ENCODE peak calls at places on chromosomes 13 and 19, in ten cellular contexts. F is endodermal cell; C is astrocyte; M is CD8-positive, alpha-beta T cell; O is stomach; D is Caco-2; U is pancreas; G is lung; E is heart right ventricle; L is IMR-90. Z is an unnamed sample.

GRCh38 chr13:48819889-48820288 is 155.8 kb upstream of the FNDC3A start:
- DNase-seq in L (no peak), G (no peak), D (no peak), F (no peak), M (no peak), C (no peak), U (no peak), O (no peak), E (no peak), Z (peak; percentile 66)

GRCh38 chr19:50349277-50350057 is 16.0 kb downstream of the NAPSA start:
- DNase-seq in D (no peak), L (no peak), F (no peak), U (no peak), C (no peak), M (no peak), O (no peak), E (no peak), G (no peak), Z (no peak)

GRCh38 chr19:48445256-48445605 is 552 bp upstream of the GRWD1 start:
- DNase-seq in U (no peak), G (no peak), L (peak; percentile 94), O (no peak), M (no peak), E (peak; percentile 47), D (peak; percentile 73), F (peak; percentile 80), C (peak; percentile 92), Z (peak; percentile 91)

GRCh38 chr13:84265365-84265764 is 383.1 kb upstream of the SLITRK1 start:
- DNase-seq in F (no peak), E (no peak), C (no peak), L (no peak), O (no peak), U (no peak), M (no peak), D (no peak), G (no peak), Z (no peak)

GRCh38 chr19:41226053-41226873 is 7.2 kb downstream of the AXL start:
- DNase-seq in E (peak; percentile 61), O (peak; percentile 62), U (peak; percentile 56), M (peak; percentile 13), L (peak; percentile 82), G (peak; percentile 51), F (peak; percentile 87), C (peak; percentile 75), D (peak; percentile 85), Z (peak; percentile 30)

GRCh38 chr13:107373551-107373950 is 805.6 kb upstream of the ARGLU1 start:
- DNase-seq in F (peak; percentile 63), G (no peak), L (peak; percentile 91), M (no peak), O (no peak), D (peak; percentile 11), E (no peak), U (no peak), C (peak; percentile 77), Z (peak; percentile 13)

GRCh38 chr13:59976856-59977255 is 186.9 kb downstream of the DIAPH3 start:
- DNase-seq in E (no peak), U (no peak), O (no peak), M (no peak), D (no peak), C (no peak), L (no peak), F (no peak), G (no peak), Z (no peak)

GRCh38 chr13:49310251-49310650 is 62.5 kb downstream of the CDADC1 start:
- DNase-seq in U (no peak), F (no peak), O (no peak), M (no peak), C (no peak), L (no peak), D (no peak), E (no peak), G (no peak), Z (no peak)

GRCh38 chr13:109151696-109152095 is 522.3 kb downstream of the MYO16 start:
- DNase-seq in M (no peak), L (no peak), U (no peak), F (peak; percentile 63), O (no peak), C (no peak), D (no peak), G (no peak), E (no peak), Z (peak; percentile 37)

GRCh38 chr13:61685683-61686013 is 270.0 kb upstream of the PCDH20 start:
- DNase-seq in D (peak; percentile 54), E (no peak), F (peak; percentile 81), M (no peak), L (no peak), U (no peak), O (no peak), C (no peak), G (no peak), Z (peak; percentile 40)

GRCh38 chr13:107020393-107020792 is 452.5 kb upstream of the ARGLU1 start:
- DNase-seq in F (no peak), O (no peak), C (peak; percentile 56), U (no peak), L (no peak), D (no peak), E (no peak), G (no peak), M (no peak), Z (no peak)

GRCh38 chr13:35984776-35985453 is 146.3 kb downstream of the DCLK1 start:
- DNase-seq in D (no peak), G (no peak), C (no peak), O (no peak), L (no peak), M (no peak), F (peak; percentile 66), U (no peak), E (no peak), Z (no peak)

DNA sequence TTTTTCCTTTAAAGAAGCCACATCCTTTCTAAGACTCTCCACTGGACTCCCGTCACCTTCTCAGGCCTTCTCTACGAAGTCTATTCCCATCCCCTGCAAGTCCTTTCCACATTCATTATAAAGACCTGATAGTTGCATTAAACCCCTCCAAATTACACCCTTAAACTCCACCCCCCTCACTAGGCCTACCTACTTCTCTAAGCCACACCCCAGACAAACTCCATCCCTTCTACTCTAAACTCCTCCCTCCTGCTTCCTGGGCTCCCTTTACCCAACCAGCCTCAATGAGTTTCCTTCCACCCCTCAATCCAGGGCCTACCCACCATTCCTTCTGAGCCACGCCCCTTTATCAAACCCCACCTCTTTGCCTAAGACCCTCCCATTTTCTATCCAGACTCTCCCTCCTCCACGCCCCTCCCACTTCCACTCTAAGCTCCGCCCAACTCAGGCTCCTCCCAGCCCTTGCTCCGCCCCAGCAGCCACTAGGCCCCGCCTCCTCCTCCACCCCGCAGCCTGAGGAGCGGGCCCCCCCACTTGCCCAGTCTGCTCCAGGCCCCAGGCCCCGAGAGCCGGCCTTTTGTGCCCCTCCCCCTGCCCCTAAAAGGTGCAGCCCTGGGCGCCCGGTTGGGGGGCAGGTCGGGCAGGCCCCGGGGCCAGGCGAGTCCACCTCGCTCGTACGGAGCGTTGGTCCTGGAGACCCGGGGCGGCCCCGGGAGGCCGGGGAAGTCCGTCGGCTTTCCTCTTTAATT is 424 bp downstream of the FIZ1 start:
- DNase-seq in L (peak; percentile 96), M (peak; percentile 90), E (peak; percentile 93), G (peak; percentile 96), O (peak; percentile 95), F (peak; percentile 99), D (peak; percentile 97), C (peak; percentile 83), U (peak; percentile 92), Z (peak; percentile 88)
- H3K4me3 ChIP-seq in L (peak overlapping the region; percentile 56), M (peak overlapping the region; percentile 81), E (peak overlapping the region; percentile 71), G (peak overlapping the region; percentile 56), O (peak overlapping the region; percentile 76), F (peak overlapping the region; percentile 99), D (peak overlapping the region; percentile 70), C (peak overlapping the region; percentile 90), U (peak overlapping the region; percentile 74), Z (peak overlapping the region; percentile 85)

GRCh38 chr13:47549219-47549752 is 451.8 kb downstream of the SUCLA2 start:
- DNase-seq in F (no peak), O (no peak), C (no peak), L (no peak), U (no peak), E (no peak), D (no peak), G (no peak), M (no peak), Z (no peak)
- TF ChIP-seq CTCF in F (peak; percentile 60), O (no peak), C (no peak), L (no peak), U (no peak), E (no peak), D (no peak), G (no peak), M (no peak), Z (no peak)

GRCh38 chr19:30778961-30779690 is 406.9 kb downstream of the ZNF536 start:
- DNase-seq in C (no peak), U (no peak), O (no peak), E (no peak), F (no peak), M (no peak), G (peak; percentile 26), D (no peak), L (no peak), Z (no peak)

GRCh38 chr19:30781519-30781918 is 409.3 kb downstream of the ZNF536 start:
- DNase-seq in O (no peak), F (peak; percentile 14), U (no peak), M (no peak), G (peak; percentile 27), C (no peak), E (no peak), D (no peak), L (no peak), Z (no peak)

GRCh38 chr19:30780032-30780431 is 407.8 kb downstream of the ZNF536 start:
- DNase-seq in O (no peak), C (no peak), F (no peak), U (no peak), G (no peak), L (no peak), M (no peak), D (no peak), E (no peak), Z (no peak)

GRCh38 chr19:30780456-30780855 is 408.3 kb downstream of the ZNF536 start:
- DNase-seq in F (peak; percentile 13), C (no peak), D (no peak), U (no peak), M (no peak), L (no peak), E (no peak), G (peak; percentile 22), O (no peak), Z (no peak)

GRCh38 chr19:30781047-30781446 is 408.9 kb downstream of the ZNF536 start:
- DNase-seq in L (no peak), M (no peak), F (peak; percentile 17), G (peak; percentile 13), O (no peak), C (no peak), E (no peak), U (no peak), D (no peak), Z (no peak)
- H3K36me3 ChIP-seq in L (no peaks in the 10 kb centered on the region), M (no peaks in the 10 kb centered on the region), F (no peaks in the 10 kb centered on the region), G (no peaks in the 10 kb centered on the region), O (no peaks in the 10 kb centered on the region), C (no peaks in the 10 kb centered on the region), E (no peaks in the 10 kb centered on the region), U (no peaks in the 10 kb centered on the region), D (no peaks in the 10 kb centered on the region), Z (no peaks in the 10 kb centered on the region)

DNA sequence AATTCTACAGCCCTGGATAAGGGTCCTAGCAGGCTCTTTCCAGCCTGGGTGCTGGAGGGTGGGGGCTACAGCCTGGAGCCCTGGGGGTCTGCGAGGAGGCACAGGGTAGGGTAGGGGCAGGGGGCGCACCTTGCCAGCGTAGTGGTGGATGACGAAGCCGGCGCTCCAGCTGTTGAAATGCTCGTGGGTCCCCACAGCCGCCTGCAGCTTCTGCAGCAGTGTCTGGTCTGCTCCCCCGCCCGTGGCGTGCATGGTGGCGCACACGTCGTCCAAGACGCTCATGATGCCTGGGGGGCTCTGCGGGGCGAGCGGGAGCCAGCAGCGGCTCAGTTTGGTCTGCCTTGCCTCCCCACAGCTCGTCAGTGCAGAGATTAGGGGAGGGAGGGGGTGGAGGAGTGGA is 30.2 kb upstream of the ZNF414 start:
- DNase-seq in E (no peak), U (no peak), O (no peak), G (no peak), F (no peak), L (no peak), M (no peak), D (no peak), C (no peak), Z (no peak)
- H3K4me3 ChIP-seq in E (no peak overlapping the region), U (no peak overlapping the region), O (no peak overlapping the region), G (no peak overlapping the region), F (no peak overlapping the region), L (no peak overlapping the region), M (no peak overlapping the region), D (no peak overlapping the region), C (no peak overlapping the region), Z (no peak overlapping the region)